ENCODE peak calls at places on chromosomes 16 and 17, in six cellular contexts. One of them, this sample, is unnamed.

GRCh38 chr17:71631483-71631882 is 489.3 kb upstream of the SOX9 start:
- DNase-seq in stomach: no peak
- DNase-seq in tibial nerve: no peak
- DNase-seq in heart right ventricle: no peak
- DNase-seq in adrenal gland: no peak
- DNase-seq in mesenchymal stem cell: peak; percentile 40
- DNase-seq in this sample: peak; percentile 39

GRCh38 chr16:70568601-70569217 is 45.1 kb downstream of the SF3B3 start:
- DNase-seq in heart right ventricle: no peak
- DNase-seq in mesenchymal stem cell: no peak
- DNase-seq in stomach: no peak
- DNase-seq in tibial nerve: no peak
- DNase-seq in adrenal gland: no peak
- DNase-seq in this sample: no peak

GRCh38 chr16:4263504-4264436 is 9.1 kb downstream of the TFAP4 start:
- DNase-seq in mesenchymal stem cell: peak; percentile 94
- DNase-seq in adrenal gland: peak; percentile 78
- DNase-seq in heart right ventricle: peak; percentile 84
- DNase-seq in stomach: peak; percentile 47
- DNase-seq in tibial nerve: peak; percentile 80
- DNase-seq in this sample: peak; percentile 98

GRCh38 chr16:49127103-49127502 is 154.5 kb downstream of the CBLN1 start:
- DNase-seq in mesenchymal stem cell: no peak
- DNase-seq in tibial nerve: no peak
- DNase-seq in heart right ventricle: no peak
- DNase-seq in stomach: no peak
- DNase-seq in adrenal gland: no peak
- DNase-seq in this sample: no peak

GRCh38 chr17:58005728-58006562 is 1.1 kb downstream of the SRSF1 start:
- DNase-seq in heart right ventricle: no peak
- DNase-seq in tibial nerve: no peak
- DNase-seq in adrenal gland: no peak
- DNase-seq in stomach: no peak
- DNase-seq in mesenchymal stem cell: no peak
- DNase-seq in this sample: no peak

GRCh38 chr17:78958556-78959191 is 21.0 kb downstream of the LGALS3BP start:
- DNase-seq in adrenal gland: peak; percentile 31
- DNase-seq in mesenchymal stem cell: no peak
- DNase-seq in heart right ventricle: no peak
- DNase-seq in stomach: peak; percentile 71
- DNase-seq in tibial nerve: no peak
- DNase-seq in this sample: no peak

GRCh38 chr16:11836653-11837244 is 14.6 kb downstream of the RSL1D1 start:
- DNase-seq in adrenal gland: no peak
- DNase-seq in mesenchymal stem cell: peak; percentile 57
- DNase-seq in tibial nerve: no peak
- DNase-seq in stomach: no peak
- DNase-seq in heart right ventricle: no peak
- DNase-seq in this sample: peak; percentile 78

GRCh38 chr17:4834621-4835020 is 1.5 kb downstream of the MINK1 start:
- DNase-seq in adrenal gland: no peak
- DNase-seq in mesenchymal stem cell: no peak
- DNase-seq in tibial nerve: no peak
- DNase-seq in heart right ventricle: no peak
- DNase-seq in stomach: no peak
- DNase-seq in this sample: no peak

GRCh38 chr17:17729620-17730249 is 48.5 kb downstream of the RAI1 start:
- DNase-seq in mesenchymal stem cell: peak; percentile 23
- DNase-seq in stomach: peak; percentile 53
- DNase-seq in heart right ventricle: no peak
- DNase-seq in adrenal gland: no peak
- DNase-seq in tibial nerve: no peak
- DNase-seq in this sample: no peak

GRCh38 chr17:63543822-63544420 is 6.4 kb upstream of the DCAF7 start:
- DNase-seq in stomach: no peak
- DNase-seq in adrenal gland: no peak
- DNase-seq in tibial nerve: no peak
- DNase-seq in mesenchymal stem cell: no peak
- DNase-seq in heart right ventricle: no peak
- DNase-seq in this sample: no peak

GRCh38 chr17:72985882-72986720 is 106.4 kb downstream of the SLC39A11 start:
- DNase-seq in heart right ventricle: peak; percentile 30
- DNase-seq in stomach: peak; percentile 75
- DNase-seq in tibial nerve: peak; percentile 37
- DNase-seq in mesenchymal stem cell: peak; percentile 66
- DNase-seq in adrenal gland: peak; percentile 49
- DNase-seq in this sample: peak; percentile 77

GRCh38 chr16:69917739-69918138 is 33.4 kb upstream of the CLEC18A start:
- DNase-seq in tibial nerve: peak; percentile 73
- DNase-seq in heart right ventricle: no peak
- DNase-seq in mesenchymal stem cell: peak; percentile 87
- DNase-seq in stomach: no peak
- DNase-seq in adrenal gland: peak; percentile 73
- DNase-seq in this sample: peak; percentile 89

GRCh38 chr17:77086433-77087010 is 54.2 kb upstream of the SEC14L1 start:
- DNase-seq in heart right ventricle: peak; percentile 88
- DNase-seq in adrenal gland: peak; percentile 90
- DNase-seq in tibial nerve: peak; percentile 89
- DNase-seq in mesenchymal stem cell: peak; percentile 80
- DNase-seq in stomach: peak; percentile 96
- DNase-seq in this sample: peak; percentile 93

GRCh38 chr17:75087558-75088453 is at the start of gene SLC16A5:
- DNase-seq in adrenal gland: peak; percentile 70
- DNase-seq in tibial nerve: peak; percentile 62
- DNase-seq in stomach: peak; percentile 85
- DNase-seq in mesenchymal stem cell: peak; percentile 93
- DNase-seq in heart right ventricle: peak; percentile 89
- DNase-seq in this sample: peak; percentile 88

GRCh38 chr16:19754644-19755036 is 36.6 kb downstream of the IQCK start:
- DNase-seq in tibial nerve: no peak
- DNase-seq in mesenchymal stem cell: no peak
- DNase-seq in adrenal gland: no peak
- DNase-seq in stomach: no peak
- DNase-seq in heart right ventricle: no peak
- DNase-seq in this sample: no peak

GRCh38 chr17:48494335-48494734 is 36.5 kb downstream of the HOXB1 start:
- DNase-seq in tibial nerve: no peak
- DNase-seq in heart right ventricle: no peak
- DNase-seq in stomach: no peak
- DNase-seq in adrenal gland: no peak
- DNase-seq in mesenchymal stem cell: peak; percentile 87
- DNase-seq in this sample: no peak

GRCh38 chr16:12675852-12676251 is 127.8 kb downstream of the CPPED1 start:
- DNase-seq in mesenchymal stem cell: peak; percentile 74
- DNase-seq in heart right ventricle: no peak
- DNase-seq in stomach: no peak
- DNase-seq in tibial nerve: no peak
- DNase-seq in adrenal gland: no peak
- DNase-seq in this sample: peak; percentile 36

GRCh38 chr17:65058151-65058550 is 1.6 kb upstream of the GNA13 start:
- DNase-seq in adrenal gland: no peak
- DNase-seq in mesenchymal stem cell: no peak
- DNase-seq in stomach: no peak
- DNase-seq in tibial nerve: no peak
- DNase-seq in heart right ventricle: no peak
- DNase-seq in this sample: no peak

GRCh38 chr16:19583665-19584300 is 28.3 kb downstream of the VPS35L start:
- DNase-seq in heart right ventricle: no peak
- DNase-seq in mesenchymal stem cell: peak; percentile 58
- DNase-seq in adrenal gland: no peak
- DNase-seq in tibial nerve: no peak
- DNase-seq in stomach: peak; percentile 30
- DNase-seq in this sample: peak; percentile 81

GRCh38 chr16:30567991-30568638 is 3.4 kb downstream of the ZNF688 start:
- DNase-seq in heart right ventricle: no peak
- DNase-seq in stomach: no peak
- DNase-seq in mesenchymal stem cell: peak; percentile 93
- DNase-seq in tibial nerve: no peak
- DNase-seq in adrenal gland: no peak
- DNase-seq in this sample: peak; percentile 58

GRCh38 chr16:3207086-3207953 is 19.3 kb downstream of the OR1F1 start:
- DNase-seq in heart right ventricle: no peak
- DNase-seq in tibial nerve: no peak
- DNase-seq in mesenchymal stem cell: no peak
- DNase-seq in adrenal gland: no peak
- DNase-seq in stomach: no peak
- DNase-seq in this sample: no peak

GRCh38 chr16:27851586-27851985 is 211.9 kb downstream of the GSG1L start:
- DNase-seq in adrenal gland: no peak
- DNase-seq in mesenchymal stem cell: no peak
- DNase-seq in tibial nerve: no peak
- DNase-seq in heart right ventricle: no peak
- DNase-seq in stomach: no peak
- DNase-seq in this sample: no peak

GRCh38 chr17:74186498-74186897 is 17.0 kb upstream of the RPL38 start:
- DNase-seq in stomach: no peak
- DNase-seq in tibial nerve: no peak
- DNase-seq in mesenchymal stem cell: no peak
- DNase-seq in adrenal gland: no peak
- DNase-seq in heart right ventricle: no peak
- DNase-seq in this sample: no peak

GRCh38 chr17:10021239-10021638 is 116.2 kb upstream of the RCVRN start:
- DNase-seq in mesenchymal stem cell: peak; percentile 73
- DNase-seq in stomach: peak; percentile 36
- DNase-seq in tibial nerve: peak; percentile 47
- DNase-seq in heart right ventricle: no peak
- DNase-seq in adrenal gland: no peak
- DNase-seq in this sample: no peak

GRCh38 chr17:36935681-36936454 is 1.4 kb upstream of the LHX1 start:
- DNase-seq in adrenal gland: no peak
- DNase-seq in heart right ventricle: no peak
- DNase-seq in tibial nerve: no peak
- DNase-seq in stomach: no peak
- DNase-seq in mesenchymal stem cell: no peak
- DNase-seq in this sample: no peak

GRCh38 chr16:86718118-86718517 is 139.8 kb downstream of the FOXL1 start:
- DNase-seq in stomach: no peak
- DNase-seq in adrenal gland: no peak
- DNase-seq in tibial nerve: no peak
- DNase-seq in mesenchymal stem cell: no peak
- DNase-seq in heart right ventricle: no peak
- DNase-seq in this sample: no peak

GRCh38 chr16:15835136-15835878 is 21.5 kb downstream of the MYH11 start:
- DNase-seq in tibial nerve: no peak
- DNase-seq in adrenal gland: no peak
- DNase-seq in heart right ventricle: no peak
- DNase-seq in stomach: no peak
- DNase-seq in mesenchymal stem cell: no peak
- DNase-seq in this sample: peak; percentile 8

GRCh38 chr17:39236383-39236927 is 10.7 kb upstream of the STAC2 start:
- DNase-seq in mesenchymal stem cell: no peak
- DNase-seq in adrenal gland: no peak
- DNase-seq in heart right ventricle: no peak
- DNase-seq in tibial nerve: no peak
- DNase-seq in stomach: no peak
- DNase-seq in this sample: no peak

GRCh38 chr17:18176152-18176551 is 7.5 kb upstream of the ALKBH5 start:
- DNase-seq in mesenchymal stem cell: no peak
- DNase-seq in tibial nerve: no peak
- DNase-seq in adrenal gland: no peak
- DNase-seq in stomach: no peak
- DNase-seq in heart right ventricle: no peak
- DNase-seq in this sample: no peak

GRCh38 chr17:57986841-57987581 is 1.0 kb downstream of the VEZF1 start:
- DNase-seq in tibial nerve: no peak
- DNase-seq in stomach: peak; percentile 46
- DNase-seq in adrenal gland: peak; percentile 58
- DNase-seq in mesenchymal stem cell: peak; percentile 88
- DNase-seq in heart right ventricle: peak; percentile 47
- DNase-seq in this sample: peak; percentile 79

GRCh38 chr17:82909322-82909904 is 69.6 kb upstream of the ZNF750 start:
- DNase-seq in tibial nerve: no peak
- DNase-seq in stomach: peak; percentile 84
- DNase-seq in mesenchymal stem cell: no peak
- DNase-seq in adrenal gland: no peak
- DNase-seq in heart right ventricle: no peak
- DNase-seq in this sample: no peak

GRCh38 chr17:28623696-28624095 is 9.7 kb upstream of the RSKR start:
- DNase-seq in mesenchymal stem cell: no peak
- DNase-seq in stomach: no peak
- DNase-seq in tibial nerve: no peak
- DNase-seq in heart right ventricle: no peak
- DNase-seq in adrenal gland: no peak
- DNase-seq in this sample: no peak
- H3K36me3 ChIP-seq in mesenchymal stem cell: peaks cover 90% of the 10 kb centered on the region
- H3K36me3 ChIP-seq in stomach: peaks cover 100% of the 10 kb centered on the region
- H3K36me3 ChIP-seq in tibial nerve: peaks cover 2% of the 10 kb centered on the region
- H3K36me3 ChIP-seq in heart right ventricle: peaks cover 99% of the 10 kb centered on the region
- H3K36me3 ChIP-seq in adrenal gland: peaks cover 84% of the 10 kb centered on the region
- H3K36me3 ChIP-seq in this sample: peaks cover 81% of the 10 kb centered on the region

GRCh38 chr17:13337864-13338371 is 263.8 kb downstream of the HS3ST3A1 start:
- DNase-seq in mesenchymal stem cell: peak; percentile 72
- DNase-seq in heart right ventricle: no peak
- DNase-seq in adrenal gland: peak; percentile 35
- DNase-seq in stomach: no peak
- DNase-seq in tibial nerve: no peak
- DNase-seq in this sample: peak; percentile 83
- H3K36me3 ChIP-seq in mesenchymal stem cell: no peaks in the 10 kb centered on the region
- H3K36me3 ChIP-seq in heart right ventricle: no peaks in the 10 kb centered on the region
- H3K36me3 ChIP-seq in adrenal gland: no peaks in the 10 kb centered on the region
- H3K36me3 ChIP-seq in stomach: no peaks in the 10 kb centered on the region
- H3K36me3 ChIP-seq in tibial nerve: no peaks in the 10 kb centered on the region
- H3K36me3 ChIP-seq in this sample: no peaks in the 10 kb centered on the region

DNA sequence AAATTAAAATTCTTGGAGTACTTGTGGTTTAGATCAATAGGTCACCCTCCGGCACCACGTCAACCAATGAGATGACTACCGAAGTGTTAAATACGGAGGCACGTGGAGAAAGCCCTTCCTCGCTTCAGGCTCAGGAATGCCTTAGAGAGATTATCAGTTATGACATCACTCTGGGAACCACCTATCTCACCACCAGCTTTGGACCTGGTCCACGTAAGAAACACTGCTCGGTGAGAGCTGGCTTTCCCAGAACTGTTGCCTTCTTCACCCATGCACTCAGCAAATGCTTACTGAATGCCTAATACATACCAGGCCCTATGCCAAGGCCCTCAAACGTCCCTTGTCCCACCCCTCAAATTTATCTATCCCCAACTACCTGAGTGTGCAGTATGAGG is 71.3 kb downstream of the SMG6 start:
- DNase-seq in heart right ventricle: no peak
- DNase-seq in tibial nerve: no peak
- DNase-seq in mesenchymal stem cell: peak; percentile 80
- DNase-seq in adrenal gland: no peak
- DNase-seq in stomach: no peak
- DNase-seq in this sample: peak; percentile 33
- H3K36me3 ChIP-seq in heart right ventricle: peaks cover 54% of the 10 kb centered on the region
- H3K36me3 ChIP-seq in tibial nerve: no peaks in the 10 kb centered on the region
- H3K36me3 ChIP-seq in mesenchymal stem cell: no peaks in the 10 kb centered on the region
- H3K36me3 ChIP-seq in adrenal gland: no peaks in the 10 kb centered on the region
- H3K36me3 ChIP-seq in stomach: peaks cover 22% of the 10 kb centered on the region
- H3K36me3 ChIP-seq in this sample: no peaks in the 10 kb centered on the region

DNA sequence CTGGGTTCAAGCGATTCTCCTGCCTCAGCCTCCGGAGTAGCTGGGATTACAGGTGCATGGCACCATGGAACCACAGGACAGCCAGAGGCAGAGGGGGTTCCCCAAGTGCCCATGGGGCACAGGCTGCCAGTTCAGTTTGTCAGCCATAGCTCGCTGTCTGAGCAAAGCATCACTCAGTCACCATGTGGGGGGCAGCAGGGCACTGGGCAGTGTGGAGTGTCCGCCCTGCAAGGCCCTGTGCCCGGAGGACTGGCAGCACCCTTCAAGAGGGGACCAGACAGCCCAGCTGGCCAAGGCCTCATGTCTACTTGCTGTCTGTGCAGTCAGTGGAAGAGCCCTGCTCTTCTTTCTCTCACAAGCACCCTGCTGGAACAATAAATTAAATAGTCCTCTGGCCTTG is 6.4 kb downstream of the ALYREF start:
- DNase-seq in stomach: no peak
- DNase-seq in heart right ventricle: no peak
- DNase-seq in tibial nerve: no peak
- DNase-seq in mesenchymal stem cell: no peak
- DNase-seq in adrenal gland: no peak
- DNase-seq in this sample: no peak
- H3K36me3 ChIP-seq in stomach: peaks cover 98% of the 10 kb centered on the region
- H3K36me3 ChIP-seq in heart right ventricle: peaks cover 99% of the 10 kb centered on the region
- H3K36me3 ChIP-seq in tibial nerve: peaks cover 4% of the 10 kb centered on the region
- H3K36me3 ChIP-seq in mesenchymal stem cell: peaks cover 74% of the 10 kb centered on the region
- H3K36me3 ChIP-seq in adrenal gland: peaks cover 45% of the 10 kb centered on the region
- H3K36me3 ChIP-seq in this sample: peaks cover 34% of the 10 kb centered on the region